ENCODE peak calls at places on chromosomes 7 and 10, in eight cellular contexts. W, G, V, A, J, P, I and C are unnamed samples.

GRCh38 chr7:129665013-129665401 is 53.5 kb downstream of the NRF1 start:
- DNase-seq in W (peak), G (peak), V (peak), A (peak), J (no peak), P (peak), I (no peak), C (peak)

GRCh38 chr10:77609781-77610272 is 27.8 kb downstream of the KCNMA1 start:
- DNase-seq in W (no peak), G (no peak), V (peak), A (no peak), J (no peak), P (no peak), I (no peak), C (no peak)

GRCh38 chr10:113961261-113961938 is 82.3 kb upstream of the ADRB1 start:
- DNase-seq in W (no peak), G (no peak), V (no peak), A (no peak), J (no peak), P (no peak), I (peak), C (no peak)

GRCh38 chr7:148819697-148820332 is 64.3 kb downstream of the EZH2 start:
- DNase-seq in W (no peak), G (peak), V (peak), A (no peak), J (no peak), P (no peak), I (no peak), C (peak)

GRCh38 chr7:82294258-82294855 is 149.2 kb downstream of the CACNA2D1 start:
- DNase-seq in W (no peak), G (no peak), V (no peak), A (no peak), J (no peak), P (no peak), I (no peak), C (peak)

GRCh38 chr7:102424129-102424551 is 9.2 kb upstream of the ORAI2 start:
- DNase-seq in W (no peak), G (no peak), V (no peak), A (no peak), J (no peak), P (no peak), I (no peak), C (no peak)

GRCh38 chr7:522071-522937 is 2.7 kb upstream of the PDGFA start:
- DNase-seq in W (peak), G (peak), V (peak), A (no peak), J (peak), P (no peak), I (peak), C (peak)

GRCh38 chr10:73590881-73591577 is at the start of gene USP54:
- DNase-seq in W (peak), G (peak), V (peak), A (no peak), J (no peak), P (no peak), I (no peak), C (peak)

GRCh38 chr10:123455861-123456260 is 210.3 kb upstream of the GPR26 start:
- DNase-seq in W (no peak), G (no peak), V (peak), A (no peak), J (no peak), P (no peak), I (no peak), C (no peak)

GRCh38 chr10:1538531-1539061 is 198.7 kb downstream of the ADARB2 start:
- DNase-seq in W (no peak), G (no peak), V (no peak), A (no peak), J (no peak), P (no peak), I (no peak), C (no peak)

GRCh38 chr7:151039850-151040548 is 8.3 kb upstream of the ASIC3 start:
- DNase-seq in W (no peak), G (no peak), V (no peak), A (no peak), J (no peak), P (no peak), I (no peak), C (no peak)

GRCh38 chr10:11135709-11136108 is 118.0 kb downstream of the CELF2 start:
- DNase-seq in W (no peak), G (no peak), V (no peak), A (no peak), J (no peak), P (no peak), I (no peak), C (no peak)

GRCh38 chr7:40470111-40470736 is 335.4 kb downstream of the SUGCT start:
- DNase-seq in W (no peak), G (no peak), V (peak), A (no peak), J (no peak), P (no peak), I (no peak), C (no peak)

GRCh38 chr7:28096713-28097112 is 83.9 kb downstream of the JAZF1 start:
- DNase-seq in W (peak), G (peak), V (peak), A (no peak), J (peak), P (no peak), I (peak), C (peak)

GRCh38 chr10:79018591-79019011 is 50.2 kb upstream of the ZMIZ1 start:
- DNase-seq in W (no peak), G (peak), V (peak), A (no peak), J (no peak), P (peak), I (no peak), C (peak)